ENCODE peak calls at places on chromosome 22, in five cellular contexts. C is CD4-positive, alpha-beta memory T cell; J is lower lobe of right lung; S is activated CD4-positive, alpha-beta T cell treated with anti-CD3 and anti-CD28 coated beads, Interleukin-2, amount 50 U/mL, for 48 hours; L is T-cell. H is an unnamed sample.

GRCh38 chr22:29979645-29980303 is 96.8 kb downstream of the MTMR3 start:
- DNase-seq in C (no peak), J (no peak), S (no peak), L (no peak), H (no peak)

GRCh38 chr22:22941831-22942510 is 54.4 kb downstream of the IGLL5 start:
- DNase-seq in C (no peak), J (no peak), S (no peak), L (no peak), H (peak; percentile 26)

GRCh38 chr22:36322602-36322915 is 65.2 kb downstream of the MYH9 start:
- DNase-seq in C (peak; percentile 25), J (no peak), S (no peak), L (no peak), H (no peak)

GRCh38 chr22:46287873-46288751 is 8.6 kb upstream of the GTSE1 start:
- DNase-seq in C (no peak), J (peak; percentile 68), S (peak; percentile 31), L (no peak), H (no peak)

GRCh38 chr22:33923660-33924246 is 3.5 kb upstream of the LARGE1 start:
- DNase-seq in C (no peak), J (no peak), S (peak; percentile 47), L (no peak), H (peak; percentile 67)

GRCh38 chr22:50201191-50202129 is 649 bp downstream of the SELENOO start:
- DNase-seq in C (peak; percentile 36), J (no peak), S (no peak), L (no peak), H (peak; percentile 47)

GRCh38 chr22:49372530-49373288 is 455.0 kb downstream of the BRD1 start:
- DNase-seq in C (no peak), J (no peak), S (no peak), L (no peak), H (no peak)

GRCh38 chr22:42863349-42863911 is 6.4 kb upstream of the ARFGAP3 start:
- DNase-seq in C (no peak), J (no peak), S (peak; percentile 68), L (no peak), H (no peak)

GRCh38 chr22:25929479-25929878 is 187.5 kb downstream of the MYO18B start:
- DNase-seq in C (no peak), J (no peak), S (no peak), L (no peak), H (no peak)

GRCh38 chr22:19177164-19178064 is 1.1 kb downstream of the SLC25A1 start:
- DNase-seq in C (no peak), J (no peak), S (no peak), L (no peak), H (no peak)